ENCODE peak calls at places on chromosome 10, in eight cellular contexts. S is left ventricle myocardium inferior, T is lower lobe of right lung, E is DND-41, P is spleen, B is cardiac muscle cell, H is brain microvascular endothelial cell, F is Caco-2. I is an unnamed sample.

GRCh38 chr10:12194752-12195271 is 879 bp downstream of the NUDT5 start:
- DNase-seq in S (peak; percentile 38), P (peak; percentile 82), E (peak; percentile 49), B (peak; percentile 14), T (peak; percentile 82), H (peak; percentile 51), F (no peak), I (peak; percentile 12)

GRCh38 chr10:12480440-12480839 is 131.1 kb downstream of the CAMK1D start:
- DNase-seq in F (no peak), P (no peak), E (no peak), S (no peak), H (no peak), B (no peak), T (no peak), I (no peak)

GRCh38 chr10:110076559-110077318 is 69.0 kb downstream of the ADD3 start:
- DNase-seq in T (no peak), B (no peak), S (no peak), F (peak; percentile 50), E (peak; percentile 38), P (no peak), H (peak; percentile 87), I (peak; percentile 29)

GRCh38 chr10:29811751-29812427 is 177.1 kb upstream of the SVIL start:
- DNase-seq in H (peak; percentile 58), S (peak; percentile 15), T (no peak), F (no peak), E (peak; percentile 73), P (no peak), B (no peak), I (no peak)

GRCh38 chr10:43229208-43230061 is 37.4 kb downstream of the RASGEF1A start:
- DNase-seq in E (peak; percentile 33), H (no peak), P (peak; percentile 88), S (peak; percentile 13), F (peak; percentile 40), T (peak; percentile 57), B (peak; percentile 56), I (no peak)

GRCh38 chr10:103807996-103808395 is 47.4 kb downstream of the SH3PXD2A start:
- DNase-seq in H (no peak), B (no peak), E (no peak), F (no peak), P (peak; percentile 43), S (no peak), T (no peak), I (no peak)

GRCh38 chr10:86598151-86598550 is 56.2 kb upstream of the OPN4 start:
- DNase-seq in B (no peak), P (no peak), E (no peak), F (no peak), T (no peak), H (no peak), S (no peak), I (no peak)

GRCh38 chr10:118467200-118467599 is 125.1 kb upstream of the FAM204A start:
- DNase-seq in S (no peak), H (no peak), P (no peak), F (no peak), T (no peak), E (no peak), B (no peak), I (no peak)

GRCh38 chr10:31132681-31133239 is 101.1 kb upstream of the ZNF438 start:
- DNase-seq in H (no peak), T (no peak), E (peak; percentile 35), P (peak; percentile 73), B (no peak), S (no peak), F (no peak), I (no peak)

DNA sequence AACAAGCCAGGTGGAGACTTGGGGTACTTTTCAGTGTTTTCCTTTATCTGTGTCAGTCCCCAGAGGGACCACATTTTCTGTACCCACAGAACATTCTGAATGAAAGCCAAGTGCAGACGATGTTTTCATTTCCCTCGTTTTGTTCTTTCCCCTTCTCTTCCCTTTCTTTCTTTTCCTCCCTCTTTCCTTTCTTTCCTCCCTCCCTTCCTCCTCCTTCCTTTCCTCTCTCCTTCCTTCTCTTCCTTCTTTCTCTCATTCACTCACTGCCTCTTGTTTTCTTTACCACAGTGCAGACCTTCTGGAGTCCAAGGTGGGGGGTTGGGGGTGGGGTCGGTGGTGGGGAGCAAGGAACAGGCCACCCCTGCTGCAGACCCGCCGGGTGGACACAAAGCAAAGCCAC is 141.4 kb upstream of the MKI67 start:
- DNase-seq in S (no peak), P (no peak), E (no peak), T (no peak), H (no peak), F (no peak), B (no peak), I (no peak)
- H3K27me3 ChIP-seq in S (peaks cover 100% of the 10 kb centered on the region), P (peaks cover 6% of the 10 kb centered on the region), E (no peaks in the 10 kb centered on the region), T (peaks cover 57% of the 10 kb centered on the region), H (peaks cover 2% of the 10 kb centered on the region), F (no peaks in the 10 kb centered on the region), B (peaks cover 23% of the 10 kb centered on the region), I (peaks cover 40% of the 10 kb centered on the region)

DNA sequence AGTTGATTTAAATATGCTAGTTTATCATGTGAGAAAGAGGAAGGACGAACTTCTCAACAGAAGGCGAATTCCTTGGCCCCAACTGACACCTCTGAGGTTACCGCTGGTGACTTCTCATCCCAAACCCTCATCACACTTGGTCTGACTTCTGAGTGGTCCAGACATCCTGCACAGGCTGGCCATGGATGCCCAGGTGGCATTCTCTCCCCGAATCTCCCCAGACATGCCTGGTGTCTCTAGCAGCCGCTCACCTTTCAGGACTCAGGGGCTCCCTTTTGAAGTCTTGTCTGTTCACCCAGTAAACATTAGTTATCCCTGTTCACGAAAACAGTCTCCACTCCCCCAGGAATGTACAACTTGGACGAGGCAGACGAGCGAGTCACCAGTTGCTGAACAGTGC is 157.7 kb downstream of the ADARB2 start:
- DNase-seq in F (no peak), T (no peak), H (no peak), E (no peak), P (no peak), S (no peak), B (no peak), I (no peak)
- H3K27me3 ChIP-seq in F (no peaks in the 10 kb centered on the region), T (peaks cover 8% of the 10 kb centered on the region), H (no peaks in the 10 kb centered on the region), E (no peaks in the 10 kb centered on the region), P (no peaks in the 10 kb centered on the region), S (peaks cover 29% of the 10 kb centered on the region), B (no peaks in the 10 kb centered on the region), I (no peaks in the 10 kb centered on the region)

GRCh38 chr10:125014086-125014830 is 72.3 kb downstream of the ZRANB1 start:
- DNase-seq in S (peak; percentile 60), H (no peak), B (no peak), E (no peak), F (no peak), T (no peak), P (no peak), I (no peak)

GRCh38 chr10:125011171-125011925 is 69.4 kb downstream of the ZRANB1 start:
- DNase-seq in E (no peak), T (peak; percentile 27), B (no peak), F (no peak), S (peak; percentile 13), H (no peak), P (peak; percentile 50), I (no peak)

GRCh38 chr10:125013529-125013872 is 71.6 kb downstream of the ZRANB1 start:
- DNase-seq in B (no peak), S (peak; percentile 12), H (no peak), F (no peak), P (no peak), T (no peak), E (no peak), I (no peak)

GRCh38 chr10:125011926-125012705 is 70.2 kb downstream of the ZRANB1 start:
- DNase-seq in E (no peak), H (peak; percentile 22), P (peak; percentile 34), F (no peak), T (peak; percentile 26), B (no peak), S (peak; percentile 51), I (no peak)

DNA sequence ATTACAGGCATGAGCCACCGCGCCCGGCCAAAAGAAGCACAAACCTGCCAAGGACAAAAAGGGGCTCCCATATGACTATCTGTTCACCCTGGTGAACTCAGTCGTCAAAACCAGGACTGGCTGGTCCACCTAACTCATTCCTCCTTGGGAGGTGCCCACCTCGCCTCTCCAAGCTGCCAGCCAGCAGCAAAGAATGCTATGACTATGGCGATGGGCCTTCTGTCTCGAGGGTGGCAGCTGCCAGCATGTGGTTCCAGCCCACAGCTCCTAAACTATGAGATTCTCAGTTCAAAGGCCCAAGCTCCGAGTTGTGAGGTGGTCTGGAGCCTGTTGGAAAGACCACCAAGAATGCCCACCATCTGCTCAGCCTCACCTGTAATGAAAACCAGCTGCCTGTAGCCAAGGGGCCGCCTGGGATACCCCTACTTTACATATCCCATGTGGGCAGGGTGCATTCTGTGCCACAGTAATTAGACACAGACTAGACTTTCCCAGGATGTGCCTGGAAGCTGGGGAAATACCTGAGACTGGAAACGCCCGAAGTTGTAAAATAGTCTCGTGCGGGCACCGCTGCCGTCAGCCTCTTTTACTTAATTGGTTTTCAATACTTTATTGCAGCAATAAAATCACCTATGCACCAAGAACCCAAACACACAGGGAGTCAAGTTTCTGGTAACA is 71.1 kb downstream of the ZRANB1 start:
- DNase-seq in P (no peak), S (no peak), H (no peak), F (no peak), T (peak; percentile 19), B (no peak), E (no peak), I (no peak)
- H3K27me3 ChIP-seq in P (no peaks in the 10 kb centered on the region), S (no peaks in the 10 kb centered on the region), H (no peaks in the 10 kb centered on the region), F (no peaks in the 10 kb centered on the region), T (no peaks in the 10 kb centered on the region), B (no peaks in the 10 kb centered on the region), E (no peaks in the 10 kb centered on the region), I (no peaks in the 10 kb centered on the region)

GRCh38 chr10:57142925-57143576 is 782.0 kb upstream of the ZWINT start:
- DNase-seq in F (no peak), B (peak; percentile 1), T (no peak), E (no peak), P (no peak), S (no peak), H (no peak), I (no peak)
- H3K27me3 ChIP-seq in F (no peaks in the 10 kb centered on the region), B (no peaks in the 10 kb centered on the region), T (no peaks in the 10 kb centered on the region), E (no peaks in the 10 kb centered on the region), P (no peaks in the 10 kb centered on the region), S (no peaks in the 10 kb centered on the region), H (no peaks in the 10 kb centered on the region), I (no peaks in the 10 kb centered on the region)

DNA sequence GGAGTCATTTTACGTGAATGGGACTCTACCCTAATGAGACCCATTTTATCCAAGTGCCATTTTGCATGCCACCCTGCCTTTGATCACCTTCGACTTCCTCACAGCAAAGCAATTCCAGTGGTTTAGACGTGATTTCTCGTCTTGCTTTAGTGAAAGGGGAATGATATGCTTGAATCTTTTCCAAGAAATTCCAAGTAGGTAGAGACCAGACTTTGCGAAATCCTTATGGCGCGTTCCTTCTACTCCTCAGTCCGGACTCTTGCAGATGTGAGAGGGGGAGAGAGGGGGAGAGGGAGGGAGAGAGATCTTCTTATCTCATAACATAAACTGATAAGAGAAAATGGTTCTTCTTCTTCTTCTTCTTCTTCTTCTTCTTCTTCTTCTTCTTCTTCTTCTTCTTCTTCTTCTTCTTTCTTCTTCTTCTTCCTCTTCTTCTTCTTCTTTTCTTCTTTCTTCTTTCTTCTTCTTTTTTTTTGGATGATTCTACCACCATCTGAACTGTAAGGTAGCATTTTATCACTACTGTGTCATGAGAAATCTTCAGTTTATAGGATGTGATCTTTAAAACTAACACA is 878 bp downstream of the SPAG6 start:
- DNase-seq in F (no peak), B (no peak), P (no peak), E (no peak), H (no peak), S (no peak), T (no peak), I (no peak)
- H3K27me3 ChIP-seq in F (no peaks in the 10 kb centered on the region), B (peaks cover 91% of the 10 kb centered on the region), P (peaks cover 26% of the 10 kb centered on the region), E (peaks cover 40% of the 10 kb centered on the region), H (peaks cover 60% of the 10 kb centered on the region), S (peaks cover 88% of the 10 kb centered on the region), T (peaks cover 82% of the 10 kb centered on the region), I (peaks cover 65% of the 10 kb centered on the region)

I was measured in CD4-positive, alpha-beta T cell.